ENCODE peak calls at places on chromosome 11, in six cellular contexts. W is BJ; D is heart left ventricle; G is activated naive CD8-positive, alpha-beta T cell treated with anti-CD3 and anti-CD28 coated beads, Interleukin-2, amount 50 U/mL, for 16 hours; B is lower lobe of right lung; Q is LoVo. Z is an unnamed sample.

GRCh38 chr11:3165152-3165705 is at the start of gene OSBPL5:
- DNase-seq in W (no peak), D (peak), G (peak), B (peak), Q (peak), Z (peak)

GRCh38 chr11:96744697-96745096 is 354.9 kb downstream of the JRKL start:
- DNase-seq in W (no peak), D (no peak), G (no peak), B (no peak), Q (no peak), Z (no peak)

GRCh38 chr11:8671242-8671641 is 11.2 kb downstream of the TRIM66 start:
- DNase-seq in W (peak), D (peak), G (no peak), B (no peak), Q (no peak), Z (peak)

GRCh38 chr11:109697140-109697843 is 275.3 kb downstream of the C11orf87 start:
- DNase-seq in W (no peak), D (no peak), G (no peak), B (no peak), Q (peak), Z (no peak)

GRCh38 chr11:88849368-88849767 is 216.4 kb downstream of the GRM5 start:
- DNase-seq in W (peak), D (no peak), G (no peak), B (no peak), Q (no peak), Z (no peak)

GRCh38 chr11:16669799-16670415 is 68.5 kb upstream of the C11orf58 start:
- DNase-seq in W (no peak), D (no peak), G (no peak), B (no peak), Q (peak), Z (no peak)

GRCh38 chr11:104609297-104609696 is 289.0 kb downstream of the CASP12 start:
- DNase-seq in W (no peak), D (peak), G (no peak), B (no peak), Q (peak), Z (peak)

GRCh38 chr11:111911563-111912401 is at the start of gene CRYAB:
- DNase-seq in W (peak), D (peak), G (no peak), B (peak), Q (peak), Z (peak)

GRCh38 chr11:105713696-105714095 is 103.8 kb downstream of the GRIA4 start:
- DNase-seq in W (no peak), D (no peak), G (no peak), B (no peak), Q (no peak), Z (no peak)

GRCh38 chr11:80593981-80594380 is 1153.2 kb upstream of the TENM4 start:
- DNase-seq in W (no peak), D (no peak), G (no peak), B (no peak), Q (peak), Z (no peak)

GRCh38 chr11:110092577-110093406 is at the start of gene ZC3H12C:
- DNase-seq in W (no peak), D (peak), G (no peak), B (peak), Q (peak), Z (peak)

GRCh38 chr11:43269229-43269928 is 42.4 kb upstream of the API5 start:
- DNase-seq in W (no peak), D (no peak), G (no peak), B (no peak), Q (no peak), Z (peak)

GRCh38 chr11:74532496-74533246 is 39.1 kb upstream of the LIPT2 start:
- DNase-seq in W (no peak), D (no peak), G (no peak), B (no peak), Q (peak), Z (no peak)

GRCh38 chr11:65899356-65900124 is 648 bp downstream of the FOSL1 start:
- DNase-seq in W (no peak), D (peak), G (peak), B (peak), Q (peak), Z (peak)

GRCh38 chr11:13368041-13368446 is 90.5 kb downstream of the BMAL1 start:
- DNase-seq in W (peak), D (no peak), G (no peak), B (no peak), Q (no peak), Z (no peak)

Z was measured in heart right ventricle.